ENCODE peak calls at places on chromosomes 1 and 21, in nine cellular contexts. One of them, this sample, is unnamed.

GRCh38 chr1:175629318-175629694 is 114.1 kb downstream of the TNR start:
- DNase-seq in heart right ventricle: no peak
- DNase-seq in mammary epithelial cell: no peak
- DNase-seq in A673: no peak
- DNase-seq in bronchial epithelial cell: no peak
- DNase-seq in CD4-positive, CD25-positive, alpha-beta regulatory T cell: no peak
- DNase-seq in Panc1: no peak
- DNase-seq in DND-41: no peak
- DNase-seq in epithelial cell of esophagus: no peak
- DNase-seq in this sample: no peak

GRCh38 chr1:40394456-40395172 is 21.1 kb downstream of the SMAP2 start:
- DNase-seq in bronchial epithelial cell: no peak
- DNase-seq in mammary epithelial cell: no peak
- DNase-seq in DND-41: no peak
- DNase-seq in heart right ventricle: no peak
- DNase-seq in A673: peak; percentile 44
- DNase-seq in CD4-positive, CD25-positive, alpha-beta regulatory T cell: peak; percentile 39
- DNase-seq in Panc1: no peak
- DNase-seq in epithelial cell of esophagus: no peak
- DNase-seq in this sample: peak; percentile 12

GRCh38 chr1:186894415-186894814 is 65.7 kb downstream of the PLA2G4A start:
- DNase-seq in Panc1: no peak
- DNase-seq in A673: no peak
- DNase-seq in DND-41: no peak
- DNase-seq in heart right ventricle: no peak
- DNase-seq in bronchial epithelial cell: no peak
- DNase-seq in mammary epithelial cell: no peak
- DNase-seq in CD4-positive, CD25-positive, alpha-beta regulatory T cell: no peak
- DNase-seq in epithelial cell of esophagus: no peak
- DNase-seq in this sample: no peak

GRCh38 chr1:200379431-200379755 is 30.4 kb downstream of the ZNF281 start:
- DNase-seq in Panc1: peak; percentile 92
- DNase-seq in CD4-positive, CD25-positive, alpha-beta regulatory T cell: no peak
- DNase-seq in mammary epithelial cell: peak; percentile 88
- DNase-seq in bronchial epithelial cell: peak; percentile 97
- DNase-seq in epithelial cell of esophagus: peak; percentile 90
- DNase-seq in DND-41: no peak
- DNase-seq in A673: no peak
- DNase-seq in heart right ventricle: no peak
- DNase-seq in this sample: peak; percentile 96

GRCh38 chr1:247639381-247639981 is 34.1 kb downstream of the OR2G3 start:
- DNase-seq in A673: no peak
- DNase-seq in mammary epithelial cell: peak; percentile 44
- DNase-seq in bronchial epithelial cell: peak; percentile 3
- DNase-seq in DND-41: no peak
- DNase-seq in CD4-positive, CD25-positive, alpha-beta regulatory T cell: no peak
- DNase-seq in epithelial cell of esophagus: peak; percentile 53
- DNase-seq in heart right ventricle: peak; percentile 46
- DNase-seq in Panc1: no peak
- DNase-seq in this sample: no peak

GRCh38 chr1:192512426-192513125 is 63.0 kb upstream of the RGS1 start:
- DNase-seq in Panc1: no peak
- DNase-seq in mammary epithelial cell: no peak
- DNase-seq in heart right ventricle: no peak
- DNase-seq in bronchial epithelial cell: no peak
- DNase-seq in DND-41: no peak
- DNase-seq in A673: peak; percentile 92
- DNase-seq in CD4-positive, CD25-positive, alpha-beta regulatory T cell: no peak
- DNase-seq in epithelial cell of esophagus: no peak
- DNase-seq in this sample: no peak

GRCh38 chr1:93109578-93109977 is 30.5 kb downstream of the MTF2 start:
- DNase-seq in Panc1: no peak
- DNase-seq in mammary epithelial cell: no peak
- DNase-seq in A673: no peak
- DNase-seq in DND-41: no peak
- DNase-seq in heart right ventricle: no peak
- DNase-seq in bronchial epithelial cell: no peak
- DNase-seq in epithelial cell of esophagus: no peak
- DNase-seq in CD4-positive, CD25-positive, alpha-beta regulatory T cell: no peak
- DNase-seq in this sample: no peak

GRCh38 chr1:222749927-222750326 is 12.9 kb downstream of the FAM177B start:
- DNase-seq in heart right ventricle: no peak
- DNase-seq in Panc1: no peak
- DNase-seq in bronchial epithelial cell: no peak
- DNase-seq in A673: peak; percentile 3
- DNase-seq in mammary epithelial cell: no peak
- DNase-seq in epithelial cell of esophagus: no peak
- DNase-seq in CD4-positive, CD25-positive, alpha-beta regulatory T cell: no peak
- DNase-seq in DND-41: no peak
- DNase-seq in this sample: no peak

GRCh38 chr1:16122361-16122881 is 33.4 kb downstream of the EPHA2 start:
- DNase-seq in Panc1: no peak
- DNase-seq in A673: no peak
- DNase-seq in heart right ventricle: no peak
- DNase-seq in CD4-positive, CD25-positive, alpha-beta regulatory T cell: no peak
- DNase-seq in bronchial epithelial cell: peak; percentile 44
- DNase-seq in epithelial cell of esophagus: no peak
- DNase-seq in DND-41: no peak
- DNase-seq in mammary epithelial cell: no peak
- DNase-seq in this sample: peak; percentile 30

GRCh38 chr1:94865369-94865768 is 45.2 kb downstream of the SLC44A3 start:
- DNase-seq in DND-41: no peak
- DNase-seq in A673: no peak
- DNase-seq in mammary epithelial cell: no peak
- DNase-seq in CD4-positive, CD25-positive, alpha-beta regulatory T cell: no peak
- DNase-seq in heart right ventricle: no peak
- DNase-seq in epithelial cell of esophagus: no peak
- DNase-seq in bronchial epithelial cell: peak; percentile 22
- DNase-seq in Panc1: no peak
- DNase-seq in this sample: no peak

GRCh38 chr1:171438441-171438840 is 46.9 kb upstream of the PRRC2C start:
- DNase-seq in A673: peak; percentile 86
- DNase-seq in Panc1: peak; percentile 91
- DNase-seq in heart right ventricle: peak; percentile 34
- DNase-seq in bronchial epithelial cell: peak; percentile 99
- DNase-seq in epithelial cell of esophagus: peak; percentile 98
- DNase-seq in CD4-positive, CD25-positive, alpha-beta regulatory T cell: no peak
- DNase-seq in mammary epithelial cell: peak; percentile 95
- DNase-seq in DND-41: no peak
- DNase-seq in this sample: peak; percentile 97

GRCh38 chr1:54135436-54136120 is 17.2 kb downstream of the CDCP2 start:
- DNase-seq in A673: no peak
- DNase-seq in Panc1: no peak
- DNase-seq in mammary epithelial cell: no peak
- DNase-seq in bronchial epithelial cell: no peak
- DNase-seq in DND-41: no peak
- DNase-seq in heart right ventricle: no peak
- DNase-seq in CD4-positive, CD25-positive, alpha-beta regulatory T cell: no peak
- DNase-seq in epithelial cell of esophagus: no peak
- DNase-seq in this sample: peak; percentile 33

GRCh38 chr1:51306950-51307349 is 23.4 kb downstream of the TTC39A start:
- DNase-seq in heart right ventricle: no peak
- DNase-seq in epithelial cell of esophagus: no peak
- DNase-seq in CD4-positive, CD25-positive, alpha-beta regulatory T cell: no peak
- DNase-seq in bronchial epithelial cell: no peak
- DNase-seq in mammary epithelial cell: no peak
- DNase-seq in DND-41: no peak
- DNase-seq in Panc1: no peak
- DNase-seq in A673: no peak
- DNase-seq in this sample: no peak

GRCh38 chr21:28714795-28715464 is 277.7 kb downstream of the LTN1 start:
- DNase-seq in mammary epithelial cell: peak; percentile 57
- DNase-seq in CD4-positive, CD25-positive, alpha-beta regulatory T cell: no peak
- DNase-seq in heart right ventricle: no peak
- DNase-seq in epithelial cell of esophagus: no peak
- DNase-seq in A673: no peak
- DNase-seq in DND-41: no peak
- DNase-seq in Panc1: no peak
- DNase-seq in bronchial epithelial cell: no peak
- DNase-seq in this sample: peak; percentile 71

GRCh38 chr1:212518188-212518951 is 85.7 kb downstream of the NENF start:
- DNase-seq in A673: no peak
- DNase-seq in epithelial cell of esophagus: peak; percentile 45
- DNase-seq in CD4-positive, CD25-positive, alpha-beta regulatory T cell: no peak
- DNase-seq in mammary epithelial cell: peak; percentile 21
- DNase-seq in DND-41: no peak
- DNase-seq in heart right ventricle: peak; percentile 79
- DNase-seq in bronchial epithelial cell: peak; percentile 30
- DNase-seq in Panc1: no peak
- DNase-seq in this sample: peak; percentile 63

GRCh38 chr1:89023026-89023425 is 360 bp upstream of the GBP3 start:
- DNase-seq in mammary epithelial cell: no peak
- DNase-seq in heart right ventricle: no peak
- DNase-seq in epithelial cell of esophagus: no peak
- DNase-seq in DND-41: no peak
- DNase-seq in bronchial epithelial cell: no peak
- DNase-seq in Panc1: no peak
- DNase-seq in A673: no peak
- DNase-seq in CD4-positive, CD25-positive, alpha-beta regulatory T cell: no peak
- DNase-seq in this sample: no peak
- H3K4me3 ChIP-seq in mammary epithelial cell: peak overlapping the region; percentile 75
- H3K4me3 ChIP-seq in heart right ventricle: peak overlapping the region; percentile 64
- H3K4me3 ChIP-seq in epithelial cell of esophagus: no peak overlapping the region
- H3K4me3 ChIP-seq in DND-41: peak overlapping the region; percentile 51
- H3K4me3 ChIP-seq in bronchial epithelial cell: no peak overlapping the region
- H3K4me3 ChIP-seq in Panc1: no peak overlapping the region
- H3K4me3 ChIP-seq in A673: peak overlapping the region; percentile 29
- H3K4me3 ChIP-seq in CD4-positive, CD25-positive, alpha-beta regulatory T cell: peak overlapping the region; percentile 98
- H3K4me3 ChIP-seq in this sample: peak overlapping the region; percentile 82

DNA sequence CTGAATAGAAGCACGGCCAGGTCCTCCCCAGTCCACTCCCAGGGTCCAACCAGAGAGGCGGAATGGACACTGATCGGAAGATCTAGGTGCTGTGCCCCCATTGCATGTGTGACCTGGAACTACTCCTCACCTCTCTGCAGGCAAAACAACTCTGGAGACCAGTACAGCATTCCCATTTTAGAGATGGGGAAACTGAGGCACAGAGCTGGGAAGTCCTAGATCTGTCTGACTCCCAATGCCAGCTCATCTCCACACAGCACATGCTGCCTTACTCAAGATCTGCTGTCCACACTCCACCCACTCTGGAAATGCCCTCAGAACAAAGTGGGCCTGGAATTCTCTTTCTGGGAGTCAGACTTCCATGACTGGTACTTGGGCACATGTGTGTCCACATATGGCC is 3.0 kb downstream of the COL8A2 start:
- DNase-seq in Panc1: no peak
- DNase-seq in mammary epithelial cell: no peak
- DNase-seq in DND-41: no peak
- DNase-seq in bronchial epithelial cell: no peak
- DNase-seq in heart right ventricle: no peak
- DNase-seq in epithelial cell of esophagus: no peak
- DNase-seq in A673: no peak
- DNase-seq in CD4-positive, CD25-positive, alpha-beta regulatory T cell: no peak
- DNase-seq in this sample: no peak
- H3K4me3 ChIP-seq in Panc1: no peak overlapping the region
- H3K4me3 ChIP-seq in mammary epithelial cell: no peak overlapping the region
- H3K4me3 ChIP-seq in DND-41: no peak overlapping the region
- H3K4me3 ChIP-seq in bronchial epithelial cell: no peak overlapping the region
- H3K4me3 ChIP-seq in heart right ventricle: no peak overlapping the region
- H3K4me3 ChIP-seq in epithelial cell of esophagus: no peak overlapping the region
- H3K4me3 ChIP-seq in A673: no peak overlapping the region
- H3K4me3 ChIP-seq in CD4-positive, CD25-positive, alpha-beta regulatory T cell: no peak overlapping the region
- H3K4me3 ChIP-seq in this sample: no peak overlapping the region

GRCh38 chr1:89552481-89553194 is 28.0 kb downstream of the LRRC8B start:
- DNase-seq in Panc1: no peak
- DNase-seq in A673: peak; percentile 62
- DNase-seq in DND-41: peak; percentile 20
- DNase-seq in bronchial epithelial cell: peak; percentile 65
- DNase-seq in epithelial cell of esophagus: peak; percentile 74
- DNase-seq in heart right ventricle: no peak
- DNase-seq in CD4-positive, CD25-positive, alpha-beta regulatory T cell: no peak
- DNase-seq in mammary epithelial cell: peak; percentile 46
- DNase-seq in this sample: peak; percentile 57
- H3K4me3 ChIP-seq in Panc1: no peak overlapping the region
- H3K4me3 ChIP-seq in A673: no peak overlapping the region
- H3K4me3 ChIP-seq in DND-41: no peak overlapping the region
- H3K4me3 ChIP-seq in bronchial epithelial cell: no peak overlapping the region
- H3K4me3 ChIP-seq in epithelial cell of esophagus: no peak overlapping the region
- H3K4me3 ChIP-seq in heart right ventricle: no peak overlapping the region
- H3K4me3 ChIP-seq in CD4-positive, CD25-positive, alpha-beta regulatory T cell: peak overlapping the region; percentile 59
- H3K4me3 ChIP-seq in mammary epithelial cell: no peak overlapping the region
- H3K4me3 ChIP-seq in this sample: no peak overlapping the region

GRCh38 chr1:1231400-1232223 is at the start of gene SDF4:
- DNase-seq in heart right ventricle: peak; percentile 97
- DNase-seq in mammary epithelial cell: peak; percentile 95
- DNase-seq in CD4-positive, CD25-positive, alpha-beta regulatory T cell: peak; percentile 95
- DNase-seq in A673: peak; percentile 99
- DNase-seq in DND-41: peak; percentile 97
- DNase-seq in bronchial epithelial cell: peak; percentile 86
- DNase-seq in epithelial cell of esophagus: peak; percentile 97
- DNase-seq in Panc1: peak; percentile 59
- DNase-seq in this sample: peak; percentile 99
- H3K4me3 ChIP-seq in heart right ventricle: peak within 1 kb of the TSS; percentile 98
- H3K4me3 ChIP-seq in mammary epithelial cell: peak within 1 kb of the TSS; percentile 70
- H3K4me3 ChIP-seq in CD4-positive, CD25-positive, alpha-beta regulatory T cell: peak within 1 kb of the TSS; percentile 94
- H3K4me3 ChIP-seq in A673: peak within 1 kb of the TSS; percentile 97
- H3K4me3 ChIP-seq in DND-41: peak within 1 kb of the TSS; percentile 94
- H3K4me3 ChIP-seq in bronchial epithelial cell: peak within 1 kb of the TSS; percentile 93
- H3K4me3 ChIP-seq in epithelial cell of esophagus: peak within 1 kb of the TSS; percentile 95
- H3K4me3 ChIP-seq in Panc1: peak within 1 kb of the TSS; percentile 89
- H3K4me3 ChIP-seq in this sample: peak within 1 kb of the TSS; percentile 80

This sample was measured in foreskin fibroblast.